ENCODE peak calls at places on chromosomes 12 and 14, in eight cellular contexts. T is activated T-helper 1 cell treated with anti-CD3 and anti-CD28 coated beads, Interleukin-12 subunit alpha, Interleukin-12 subunit beta, Interleukin-2, Interleukin-4 antibody, amounts not matched to agents 30 ng/mL and 10 ng/mL and 1 ng/mL, durations not matched to agents 14 hours and 24 hours and 36 hours; K is left cardiac atrium; A is EL; L is NCI-H748 treated with DMSO at 0.1 percent for 48 hours; W is T-helper 2 cell; R is GM06990; S is ACHN. I is an unnamed sample.
A peak's percentile ranks its signal among the peaks of the same experiment; 100 is the strongest.

GRCh38 chr12:1013618-1014489 is 22.8 kb downstream of the ERC1 start:
- DNase-seq in A (peak; percentile 85), S (peak; percentile 95), L (no peak), W (no peak), T (no peak), K (no peak), R (no peak), I (no peak)

GRCh38 chr14:94557327-94557726 is 3.9 kb upstream of the SERPINA4 start:
- DNase-seq in L (no peak), K (no peak), A (no peak), T (no peak), S (no peak), W (no peak), R (no peak), I (no peak)

GRCh38 chr12:115132145-115132544 is 448.2 kb upstream of the TBX3 start:
- DNase-seq in L (no peak), R (no peak), S (no peak), A (peak; percentile 76), T (no peak), K (no peak), W (no peak), I (peak; percentile 99)

GRCh38 chr14:79663453-79663852 is 547.9 kb downstream of the DIO2 start:
- DNase-seq in A (no peak), S (no peak), W (no peak), T (no peak), K (no peak), L (no peak), R (no peak), I (no peak)

GRCh38 chr14:101520621-101521305 is 40.5 kb upstream of the DIO3 start:
- DNase-seq in K (peak; percentile 56), W (no peak), S (no peak), T (no peak), L (no peak), A (no peak), R (no peak), I (no peak)

GRCh38 chr14:90857866-90858265 is 41.6 kb upstream of the TTC7B start:
- DNase-seq in L (no peak), K (no peak), R (no peak), W (no peak), A (no peak), S (no peak), T (no peak), I (no peak)

GRCh38 chr12:117032593-117033381 is 66.4 kb downstream of the TESC start:
- DNase-seq in S (no peak), L (peak; percentile 17), T (no peak), A (no peak), W (no peak), R (no peak), K (peak; percentile 36), I (no peak)

GRCh38 chr14:44309336-44309735 is 197.7 kb downstream of the FSCB start:
- DNase-seq in W (no peak), T (no peak), L (no peak), S (no peak), R (no peak), A (no peak), K (no peak), I (no peak)

GRCh38 chr14:59103396-59103795 is 85.1 kb upstream of the DAAM1 start:
- DNase-seq in R (no peak), T (no peak), K (no peak), L (no peak), A (peak; percentile 49), W (no peak), S (no peak), I (no peak)

GRCh38 chr14:78448483-78449094 is 278.4 kb downstream of the NRXN3 start:
- DNase-seq in S (peak; percentile 45), A (peak; percentile 52), R (peak; percentile 8), L (peak; percentile 62), W (peak; percentile 28), T (peak; percentile 13), K (peak; percentile 25), I (no peak)